ENCODE peak calls at places on chromosomes 11 and 22, in nine cellular contexts. O is DMS153; X is CD14-positive monocyte; A is RKO; V is activated CD8-positive, alpha-beta T cell treated with anti-CD3 and anti-CD28 coated beads, Interleukin-2, amount 10 ng/mL, durations not matched to agents 7 days and 5 days; K is GM23248; S is kidney tubule cell; M is effector memory CD4-positive, alpha-beta T cell; G is T-helper 1 cell. W is an unnamed sample.

GRCh38 chr11:3101921-3102640 is 44.9 kb upstream of the CARS1 start:
- DNase-seq in O (no peak), X (no peak), A (no peak), V (no peak), K (no peak), S (no peak), M (no peak), G (no peak), W (no peak)

GRCh38 chr11:110479445-110480101 is 49.8 kb downstream of the FDX1 start:
- DNase-seq in O (peak; percentile 21), X (no peak), A (no peak), V (no peak), K (peak; percentile 64), S (no peak), M (no peak), G (no peak), W (no peak)

GRCh38 chr11:44823006-44823405 is 96.2 kb downstream of the TSPAN18 start:
- DNase-seq in O (no peak), X (no peak), A (no peak), V (no peak), K (peak; percentile 52), S (no peak), M (no peak), G (no peak), W (no peak)

GRCh38 chr11:11356842-11357241 is 3.8 kb upstream of the CSNK2A3 start:
- DNase-seq in O (no peak), X (no peak), A (no peak), V (no peak), K (no peak), S (no peak), M (no peak), G (no peak), W (no peak)

GRCh38 chr22:37433786-37434185 is 6.5 kb upstream of the ELFN2 start:
- DNase-seq in O (no peak), X (no peak), A (no peak), V (no peak), K (no peak), S (no peak), M (no peak), G (no peak), W (no peak)

GRCh38 chr11:74072721-74073120 is 63.8 kb upstream of the UCP3 start:
- DNase-seq in O (peak; percentile 15), X (no peak), A (no peak), V (no peak), K (no peak), S (no peak), M (no peak), G (no peak), W (no peak)

GRCh38 chr11:10779086-10779485 is 28.0 kb downstream of the CTR9 start:
- DNase-seq in O (no peak), X (no peak), A (no peak), V (no peak), K (peak; percentile 67), S (no peak), M (no peak), G (no peak), W (no peak)

GRCh38 chr11:14969922-14970323 is 2.2 kb downstream of the CALCA start:
- DNase-seq in O (no peak), X (no peak), A (no peak), V (peak; percentile 71), K (peak; percentile 51), S (peak; percentile 41), M (no peak), G (peak; percentile 9), W (no peak)

GRCh38 chr11:40202569-40202968 is 1256.9 kb downstream of the LRRC4C start:
- DNase-seq in O (no peak), X (no peak), A (no peak), V (no peak), K (no peak), S (no peak), M (no peak), G (no peak), W (no peak)

W was measured in LNCaP clone FGC.